ENCODE peak calls at places on chromosomes 1 and 21, in nine cellular contexts. M, V, W, P, B, A, S, J and Y are unnamed samples.

GRCh38 chr1:192904438-192904895 is 95.6 kb downstream of the RGS2 start:
- DNase-seq in M (no peak), V (no peak), W (no peak), P (no peak), B (peak), A (peak), S (no peak), J (no peak), Y (no peak)

GRCh38 chr1:41378222-41378621 is 17.0 kb downstream of the FOXO6 start:
- DNase-seq in M (no peak), V (no peak), W (no peak), P (no peak), B (no peak), A (no peak), S (no peak), J (no peak), Y (no peak)

GRCh38 chr1:151839457-151840409 is at the start of gene C2CD4D:
- DNase-seq in M (peak), V (no peak), W (peak), P (peak), B (peak), A (peak), S (peak), J (peak), Y (no peak)

GRCh38 chr21:35044770-35045538 is 4.1 kb downstream of the RUNX1 start:
- DNase-seq in M (no peak), V (no peak), W (no peak), P (no peak), B (no peak), A (no peak), S (no peak), J (no peak), Y (no peak)

GRCh38 chr1:180117764-180118116 is 36.9 kb upstream of the QSOX1 start:
- DNase-seq in M (no peak), V (peak), W (no peak), P (no peak), B (no peak), A (no peak), S (no peak), J (no peak), Y (no peak)

GRCh38 chr21:21003701-21004100 is 5.5 kb downstream of the NCAM2 start:
- DNase-seq in M (peak), V (no peak), W (no peak), P (no peak), B (no peak), A (no peak), S (no peak), J (no peak), Y (no peak)

GRCh38 chr1:197222025-197222685 is 45.9 kb upstream of the CRB1 start:
- DNase-seq in M (no peak), V (no peak), W (no peak), P (no peak), B (peak), A (peak), S (no peak), J (no peak), Y (no peak)

GRCh38 chr1:203166192-203166940 is 9.3 kb downstream of the MYBPH start:
- DNase-seq in M (no peak), V (no peak), W (no peak), P (peak), B (peak), A (peak), S (no peak), J (no peak), Y (no peak)

GRCh38 chr21:39444406-39445145 is 1.0 kb downstream of the LCA5L start:
- DNase-seq in M (peak), V (peak), W (no peak), P (no peak), B (no peak), A (no peak), S (peak), J (no peak), Y (no peak)

GRCh38 chr1:229388876-229389580 is 44.9 kb downstream of the ACTA1 start:
- DNase-seq in M (no peak), V (no peak), W (no peak), P (no peak), B (no peak), A (no peak), S (no peak), J (no peak), Y (no peak)

GRCh38 chr1:32893198-32894018 is 7.1 kb downstream of the HPCA start:
- DNase-seq in M (peak), V (peak), W (no peak), P (peak), B (no peak), A (peak), S (peak), J (no peak), Y (no peak)

GRCh38 chr1:228647523-228648444 is 87.5 kb upstream of the RHOU start:
- DNase-seq in M (peak), V (peak), W (no peak), P (peak), B (peak), A (peak), S (no peak), J (peak), Y (no peak)

GRCh38 chr1:155063550-155064108 is at the start of gene EFNA4:
- DNase-seq in M (peak), V (peak), W (peak), P (peak), B (peak), A (peak), S (peak), J (peak), Y (no peak)

GRCh38 chr1:52008074-52008809 is 17.7 kb upstream of the RAB3B start:
- DNase-seq in M (no peak), V (no peak), W (no peak), P (no peak), B (no peak), A (no peak), S (no peak), J (no peak), Y (no peak)

GRCh38 chr1:9732123-9732971 is 80.8 kb downstream of the PIK3CD start:
- DNase-seq in M (no peak), V (no peak), W (no peak), P (no peak), B (no peak), A (no peak), S (no peak), J (no peak), Y (no peak)

GRCh38 chr1:96863449-96863848 is 141.9 kb downstream of the PTBP2 start:
- DNase-seq in M (no peak), V (no peak), W (no peak), P (no peak), B (no peak), A (no peak), S (no peak), J (peak), Y (no peak)

GRCh38 chr1:223137402-223138100 is 5.5 kb downstream of the TLR5 start:
- DNase-seq in M (no peak), V (no peak), W (no peak), P (no peak), B (no peak), A (peak), S (no peak), J (no peak), Y (no peak)

GRCh38 chr21:41634858-41635257 is 126.9 kb upstream of the TMPRSS2 start:
- DNase-seq in M (no peak), V (no peak), W (no peak), P (no peak), B (no peak), A (peak), S (no peak), J (no peak), Y (no peak)

GRCh38 chr1:67372898-67373297 is 57.3 kb downstream of the SERBP1 start:
- DNase-seq in M (no peak), V (no peak), W (no peak), P (no peak), B (no peak), A (no peak), S (no peak), J (no peak), Y (no peak)

GRCh38 chr1:111880866-111881837 is 108.3 kb downstream of the KCND3 start:
- DNase-seq in M (no peak), V (no peak), W (no peak), P (no peak), B (no peak), A (no peak), S (no peak), J (no peak), Y (no peak)

DNA sequence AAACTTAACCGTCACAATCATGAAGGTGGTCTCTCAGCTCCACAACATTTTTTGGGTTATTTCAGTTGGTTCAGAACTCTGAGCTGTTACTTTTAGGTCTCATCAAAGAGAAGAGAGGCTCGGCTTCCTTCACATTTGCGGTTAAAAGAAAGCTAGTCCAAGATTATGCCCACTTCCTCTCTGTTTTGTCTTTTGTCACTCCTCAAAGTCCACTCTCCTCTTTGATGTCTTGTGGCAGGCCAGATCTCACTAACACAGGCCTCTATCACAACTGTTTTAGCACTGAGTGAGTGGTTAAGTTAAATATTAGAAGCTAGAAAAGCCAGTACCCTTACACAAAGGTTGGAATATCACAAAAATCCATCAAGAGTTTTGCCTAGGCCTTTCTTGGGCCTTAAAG is 195.7 kb downstream of the FCRL5 start:
- DNase-seq in M (no peak), V (no peak), W (no peak), P (no peak), B (no peak), A (no peak), S (no peak), J (no peak), Y (no peak)
- TF ChIP-seq CTCF in M (no peak), V (no peak), W (no peak), P (no peak), B (no peak), A (no peak), S (no peak), J (no peak), Y (no peak)

DNA sequence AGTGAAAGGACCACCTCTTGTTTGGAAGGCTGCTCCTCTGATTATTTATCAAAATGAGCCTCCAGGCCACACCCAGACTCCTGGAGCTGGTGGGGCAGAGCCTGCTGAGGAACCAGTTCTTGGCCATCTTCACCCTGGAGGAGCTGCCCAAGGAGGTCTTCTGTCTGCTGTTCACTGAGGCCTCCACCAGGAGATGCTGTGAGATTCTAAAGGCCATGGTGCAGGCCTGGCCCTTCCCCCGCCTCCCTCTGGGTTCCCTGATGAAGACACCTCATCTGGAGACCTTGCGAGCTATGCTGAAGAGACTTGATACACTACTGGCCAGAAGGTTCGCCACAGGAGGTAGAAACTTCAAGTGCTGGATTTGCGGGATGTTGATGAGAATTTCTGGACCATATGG is 61.7 kb upstream of the GJA8 start:
- DNase-seq in M (no peak), V (no peak), W (no peak), P (no peak), B (no peak), A (no peak), S (no peak), J (no peak), Y (no peak)
- TF ChIP-seq CTCF in M (no peak), V (no peak), W (no peak), P (no peak), B (no peak), A (no peak), S (no peak), J (peak), Y (no peak)

DNA sequence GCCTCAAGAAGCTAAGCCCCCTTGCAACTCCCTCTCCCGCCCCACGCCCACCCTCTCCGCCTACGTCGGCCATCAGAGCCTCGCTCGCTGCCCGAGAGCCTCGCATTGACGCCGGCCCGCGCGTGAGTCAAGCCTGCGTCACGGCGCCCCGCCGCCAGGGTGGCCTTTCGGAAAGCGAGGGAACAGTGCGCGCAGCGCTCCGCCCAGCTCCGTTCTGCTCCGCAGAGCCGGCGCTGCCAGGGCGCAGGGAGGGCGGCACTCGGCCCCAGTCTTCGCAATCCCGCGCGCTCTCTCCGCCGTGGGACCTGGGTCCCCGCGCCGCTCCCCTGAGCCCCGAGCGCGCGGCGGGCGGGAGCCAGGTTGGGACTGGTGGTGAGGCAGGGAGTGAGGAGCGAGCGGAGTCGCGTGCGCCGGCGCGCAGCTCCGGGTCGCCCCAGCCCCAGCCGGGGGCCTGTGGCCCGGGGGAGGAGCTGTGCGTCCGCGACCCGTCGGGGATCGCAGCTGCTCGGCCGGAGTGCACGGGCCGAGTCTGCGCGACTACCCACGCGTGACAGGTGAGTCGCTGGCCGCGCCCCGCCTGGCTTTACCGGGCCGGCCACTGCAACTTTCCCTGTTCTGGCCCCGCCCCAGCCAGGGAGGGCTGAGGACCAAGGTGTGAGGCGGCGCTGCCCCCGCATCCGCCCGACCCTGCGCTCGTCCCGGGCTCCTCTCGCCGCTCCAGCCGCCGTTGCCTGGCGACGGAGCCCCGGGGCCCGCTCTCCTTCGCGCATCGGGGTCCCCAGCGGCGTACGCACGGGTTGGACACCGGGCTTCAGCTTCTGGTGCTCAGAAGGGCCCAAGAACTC is at the start of gene SLC6A17:
- DNase-seq in M (peak), V (no peak), W (no peak), P (no peak), B (no peak), A (peak), S (no peak), J (no peak), Y (no peak)
- TF ChIP-seq CTCF in M (peak), V (no peak), W (no peak), P (no peak), B (peak), A (no peak), S (peak), J (no peak), Y (no peak)

DNA sequence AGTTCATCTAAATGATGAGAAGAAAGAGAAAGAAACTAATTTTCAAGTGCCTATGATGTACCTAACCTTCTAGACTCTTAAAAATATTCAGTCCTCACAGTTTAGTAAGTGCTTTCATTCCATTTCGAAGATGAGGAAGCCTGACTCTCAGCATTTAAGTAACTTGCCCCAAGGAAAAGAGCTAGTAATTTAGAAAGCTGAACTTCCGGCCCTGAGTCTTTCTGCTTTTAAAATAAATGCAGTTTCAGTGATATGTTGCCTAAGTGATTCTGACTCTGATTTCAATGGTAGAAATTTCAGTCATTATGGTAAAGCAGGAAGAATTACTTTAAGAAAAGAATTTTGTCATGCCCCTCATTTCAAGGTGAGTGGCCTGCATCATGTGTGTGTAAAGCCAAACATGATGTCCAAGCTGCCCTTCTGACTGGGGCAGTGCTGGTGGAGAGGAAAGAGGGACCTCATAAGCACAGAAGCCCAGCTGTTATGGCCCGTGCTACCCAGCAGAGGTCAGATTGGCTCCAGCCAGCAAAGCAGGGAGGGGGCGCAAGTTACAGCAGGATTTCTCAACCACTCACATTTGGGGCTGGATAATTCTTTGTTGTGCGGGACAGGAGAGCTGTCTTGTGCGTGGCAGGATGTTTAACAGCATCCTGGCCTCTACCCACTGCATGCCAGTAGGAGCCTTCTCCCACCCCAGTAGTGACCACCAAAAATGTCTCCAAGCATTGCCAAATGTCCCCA is 10.7 kb downstream of the ATP1A4 start:
- DNase-seq in M (peak), V (peak), W (no peak), P (no peak), B (no peak), A (no peak), S (no peak), J (no peak), Y (no peak)
- TF ChIP-seq CTCF in M (peak), V (no peak), W (no peak), P (peak), B (no peak), A (no peak), S (no peak), J (peak), Y (no peak)